ENCODE peak calls at places on chromosomes 5 and 9, in seven cellular contexts. U, L, P, S, X, I and Q are unnamed samples.

GRCh38 chr9:120655005-120655622 is 59.2 kb downstream of the MEGF9 start:
- DNase-seq in U (no peak), P (no peak), L (no peak), S (no peak), I (no peak), X (no peak), Q (peak)

GRCh38 chr9:88396836-88397577 is 8.8 kb downstream of the SPIN1 start:
- DNase-seq in L (no peak), I (no peak), U (no peak), X (no peak), P (no peak), S (no peak), Q (peak)

GRCh38 chr9:120348951-120349429 is 231.0 kb downstream of the CDK5RAP2 start:
- DNase-seq in L (peak), U (no peak), I (peak), X (no peak), P (peak), S (peak), Q (peak)

GRCh38 chr5:117393125-117393524 is 818.5 kb upstream of the SEMA6A start:
- DNase-seq in U (no peak), L (no peak), P (no peak), I (no peak), S (no peak), X (no peak), Q (no peak)

GRCh38 chr9:120723547-120723946 is 9.3 kb upstream of the MEGF9 start:
- DNase-seq in I (no peak), L (no peak), U (no peak), X (no peak), P (no peak), S (no peak), Q (peak)

GRCh38 chr5:141412853-141413539 is at the start of gene PCDHGA10:
- DNase-seq in L (peak), P (peak), S (no peak), U (no peak), I (peak), X (no peak), Q (peak)

GRCh38 chr9:80649496-80649895 is 1039.9 kb downstream of the TLE1 start:
- DNase-seq in U (no peak), L (no peak), X (no peak), P (no peak), I (no peak), S (no peak), Q (no peak)

GRCh38 chr9:93819905-93820304 is 135.2 kb downstream of the BARX1 start:
- DNase-seq in S (no peak), L (no peak), P (no peak), X (no peak), U (no peak), I (no peak), Q (no peak)

GRCh38 chr5:107672212-107673105 is 1.7 kb upstream of the EFNA5 start:
- DNase-seq in U (peak), S (peak), X (peak), I (peak), L (peak), P (peak), Q (peak)

GRCh38 chr5:107670028-107670926 is 460 bp downstream of the EFNA5 start:
- DNase-seq in U (peak), X (no peak), P (peak), S (peak), L (peak), I (peak), Q (peak)

GRCh38 chr5:107670927-107671741 is at the start of gene EFNA5:
- DNase-seq in L (peak), X (no peak), I (peak), S (peak), P (peak), U (peak), Q (peak)

GRCh38 chr5:107673106-107673367 is 2.3 kb upstream of the EFNA5 start:
- DNase-seq in U (no peak), L (no peak), I (no peak), S (no peak), P (no peak), X (no peak), Q (no peak)

GRCh38 chr5:107671742-107672211 is 1.0 kb upstream of the EFNA5 start:
- DNase-seq in P (peak), U (no peak), X (no peak), I (peak), L (peak), S (no peak), Q (peak)
- H3K27ac ChIP-seq in P (no peak), U (peak), X (peak), I (peak), L (no peak), S (no peak), Q (peak)

GRCh38 chr9:6873862-6874261 is 116.1 kb downstream of the KDM4C start:
- DNase-seq in X (no peak), L (no peak), U (no peak), P (no peak), S (no peak), I (no peak), Q (peak)
- TF ChIP-seq CTCF in X (no peak), L (no peak), U (no peak), P (no peak), S (no peak), I (no peak), Q (no peak)

GRCh38 chr5:32712463-32713395 is 1.6 kb downstream of the NPR3 start:
- DNase-seq in U (no peak), S (no peak), P (peak), X (no peak), I (peak), L (peak), Q (peak)
- H3K27ac ChIP-seq in U (no peak), S (no peak), P (no peak), X (peak), I (no peak), L (no peak), Q (no peak)

GRCh38 chr5:34926318-34926888 is 3.0 kb upstream of the DNAJC21 start:
- DNase-seq in S (no peak), U (no peak), X (no peak), L (no peak), I (no peak), P (no peak), Q (no peak)

GRCh38 chr5:34927785-34928184 is 1.6 kb upstream of the DNAJC21 start:
- DNase-seq in I (no peak), P (no peak), L (peak), S (no peak), U (no peak), X (no peak), Q (no peak)

GRCh38 chr5:34929720-34930526 is 564 bp downstream of the DNAJC21 start:
- DNase-seq in U (peak), X (peak), S (peak), I (peak), L (peak), P (peak), Q (peak)

GRCh38 chr5:34929150-34929719 is at the start of gene DNAJC21:
- DNase-seq in L (peak), U (peak), X (peak), I (peak), S (peak), P (peak), Q (peak)

GRCh38 chr5:34928267-34928666 is 1.1 kb upstream of the DNAJC21 start:
- DNase-seq in L (no peak), S (no peak), P (no peak), U (no peak), I (no peak), X (no peak), Q (no peak)
- TF ChIP-seq CTCF in L (no peak), S (no peak), P (no peak), U (no peak), I (no peak), X (no peak), Q (no peak)

DNA sequence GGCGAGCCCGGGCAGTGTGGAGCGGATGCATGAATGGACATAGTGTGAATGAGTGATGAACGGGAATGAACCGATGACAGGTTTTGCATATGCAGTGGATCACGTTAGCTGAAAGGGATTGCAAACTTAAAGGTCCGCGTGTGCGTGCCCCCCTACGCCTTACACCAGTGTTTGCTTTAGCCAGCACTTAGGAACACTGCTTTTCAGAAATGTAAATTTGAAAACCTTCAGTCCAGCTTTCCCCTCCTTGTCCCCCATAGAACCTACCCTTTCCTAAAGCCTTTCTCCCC is 692 bp downstream of the PSAT1 start:
- DNase-seq in U (no peak), S (no peak), I (no peak), P (no peak), X (no peak), L (no peak), Q (no peak)
- H3K27ac ChIP-seq in U (no peak), S (peak), I (peak), P (peak), X (no peak), L (no peak), Q (no peak)

GRCh38 chr9:90851444-90851843 is 49.8 kb downstream of the SYK start:
- DNase-seq in U (no peak), S (no peak), X (no peak), L (peak), P (peak), I (no peak), Q (no peak)
- TF ChIP-seq CTCF in U (no peak), S (no peak), X (no peak), L (peak), P (no peak), I (no peak), Q (no peak)

DNA sequence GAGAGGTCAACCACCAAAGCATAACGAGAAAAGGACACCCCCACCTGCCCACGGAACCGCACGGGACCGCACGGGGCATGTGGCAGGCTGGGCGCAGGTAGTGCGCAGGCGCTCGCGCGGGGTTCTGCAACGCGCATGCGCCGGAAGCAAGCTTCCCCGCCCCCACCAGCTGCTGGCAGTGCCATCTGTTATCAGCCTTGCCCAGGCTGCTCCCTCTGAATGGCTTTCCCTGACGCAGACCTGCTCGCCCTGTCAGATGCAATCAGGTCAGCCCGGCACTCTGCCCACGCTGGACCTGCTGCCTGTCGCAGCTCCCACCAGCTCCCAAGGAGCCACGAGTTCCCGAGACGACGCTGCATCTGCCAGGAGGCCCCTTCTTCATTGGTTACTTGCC is 22.8 kb downstream of the PTCH1 start:
- DNase-seq in L (no peak), X (no peak), U (no peak), P (no peak), S (no peak), I (no peak), Q (no peak)
- H3K27ac ChIP-seq in L (no peak), X (no peak), U (no peak), P (no peak), S (no peak), I (no peak), Q (no peak)